ENCODE peak calls at places on chromosome 2, in seven cellular contexts. J is adrenal gland; B is astrocyte; O is activated CD4-positive, CD25-positive, alpha-beta regulatory T cell treated with anti-CD3 and anti-CD28 coated beads, Interleukin-2, amount 50 U/mL, for 72 hours; V is T-helper 2 cell; S is activated CD4-positive, alpha-beta T cell treated with anti-CD3 and anti-CD28 coated beads for 4 hours; R is coronary artery. W is an unnamed sample.
A peak's percentile ranks its signal among the peaks of the same experiment; 100 is the strongest.

GRCh38 chr2:100706249-100706648 is 113.7 kb upstream of the NPAS2 start:
- DNase-seq in O (no peak), R (no peak), S (no peak), B (no peak), J (no peak), V (no peak), W (no peak)

GRCh38 chr2:200655918-200656580 is 70.2 kb downstream of the AOX1 start:
- DNase-seq in B (no peak), J (peak; percentile 70), O (no peak), V (no peak), R (no peak), S (no peak), W (no peak)

GRCh38 chr2:191899442-191899841 is 52.6 kb upstream of the CAVIN2 start:
- DNase-seq in S (no peak), O (no peak), R (no peak), B (peak; percentile 90), J (peak; percentile 31), V (no peak), W (no peak)

GRCh38 chr2:61018319-61018750 is 280 bp upstream of the PUS10 start:
- DNase-seq in J (no peak), B (peak; percentile 52), O (no peak), S (no peak), V (peak; percentile 4), R (no peak), W (no peak)

GRCh38 chr2:37570773-37571570 is 100.5 kb downstream of the CDC42EP3 start:
- DNase-seq in J (no peak), S (no peak), R (no peak), O (no peak), V (no peak), B (peak; percentile 96), W (no peak)

GRCh38 chr2:47016172-47016913 is 100.7 kb upstream of the MCFD2 start:
- DNase-seq in S (no peak), B (peak; percentile 95), R (no peak), O (no peak), V (no peak), J (peak; percentile 75), W (no peak)

GRCh38 chr2:23497063-23497462 is 112.1 kb downstream of the KLHL29 start:
- DNase-seq in J (no peak), S (no peak), B (peak; percentile 74), V (no peak), O (no peak), R (no peak), W (no peak)

GRCh38 chr2:3651686-3652516 is 6.1 kb upstream of the ALLC start:
- DNase-seq in V (peak; percentile 63), B (peak; percentile 34), J (peak; percentile 72), S (peak; percentile 49), R (no peak), O (peak; percentile 59), W (no peak)

GRCh38 chr2:118492335-118492734 is 355.1 kb downstream of the EN1 start:
- DNase-seq in R (no peak), B (peak; percentile 12), J (no peak), V (no peak), O (no peak), S (no peak), W (no peak)

GRCh38 chr2:121605820-121606733 is 43.2 kb downstream of the CLASP1 start:
- DNase-seq in V (no peak), J (no peak), S (no peak), O (no peak), B (no peak), R (no peak), W (no peak)

GRCh38 chr2:230861564-230862255 is 3.0 kb upstream of the ITM2C start:
- DNase-seq in V (peak; percentile 9), O (no peak), S (no peak), B (no peak), J (no peak), R (no peak), W (no peak)

GRCh38 chr2:239717706-239718105 is 307.4 kb downstream of the NDUFA10 start:
- DNase-seq in B (no peak), J (peak; percentile 3), S (no peak), V (no peak), R (peak; percentile 55), O (no peak), W (no peak)